ENCODE peak calls at places on chromosomes 16 and 17, in seven cellular contexts. B is mesendoderm, S is suprapubic skin, G is lung microvascular endothelial cell, A is DMS79, H is NCI-H1694 treated with DMSO at 0.1 percent for 48 hours, J is Calu3. I is an unnamed sample.

GRCh38 chr16:70512456-70512855 is 10.9 kb downstream of the COG4 start:
- DNase-seq in G (no peak), A (no peak), H (no peak), J (no peak), S (no peak), B (no peak), I (no peak)

GRCh38 chr17:80990921-80991644 is 558 bp upstream of the CHMP6 start:
- DNase-seq in A (no peak), S (no peak), B (no peak), J (no peak), H (peak), G (no peak), I (no peak)

GRCh38 chr17:69474171-69474831 is 59.8 kb downstream of the MAP2K6 start:
- DNase-seq in G (no peak), B (no peak), S (no peak), J (no peak), H (no peak), A (no peak), I (no peak)

GRCh38 chr17:70119961-70120360 is 44.9 kb downstream of the KCNJ16 start:
- DNase-seq in G (peak), B (no peak), S (no peak), A (no peak), H (no peak), J (no peak), I (no peak)

GRCh38 chr17:46764335-46764708 is 54.2 kb downstream of the WNT3 start:
- DNase-seq in B (no peak), J (no peak), G (no peak), A (no peak), S (no peak), H (no peak), I (no peak)

GRCh38 chr17:64707077-64707591 is 45.0 kb upstream of the SMURF2 start:
- DNase-seq in A (no peak), H (no peak), B (peak), G (peak), S (peak), J (peak), I (no peak)

GRCh38 chr17:81543756-81544155 is 8.4 kb downstream of the FAAP100 start:
- DNase-seq in G (no peak), S (no peak), B (no peak), H (no peak), J (no peak), A (no peak), I (no peak)

GRCh38 chr17:4341616-4341977 is 24.9 kb downstream of the UBE2G1 start:
- DNase-seq in H (no peak), B (no peak), G (no peak), A (no peak), J (no peak), S (no peak), I (no peak)

GRCh38 chr17:37642706-37643105 is 540 bp downstream of the DDX52 start:
- DNase-seq in A (no peak), G (peak), H (no peak), B (peak), J (no peak), S (no peak), I (no peak)

GRCh38 chr17:70169707-70170597 is 620 bp downstream of the KCNJ2 start:
- DNase-seq in A (no peak), J (no peak), B (peak), S (no peak), G (peak), H (no peak), I (no peak)

GRCh38 chr17:19651461-19652238 is 3.1 kb downstream of the ALDH3A2 start:
- DNase-seq in G (no peak), B (peak), A (no peak), J (no peak), S (no peak), H (no peak), I (no peak)

GRCh38 chr16:75660726-75661302 is 13.2 kb downstream of the TERF2IP start:
- DNase-seq in B (no peak), S (no peak), G (peak), A (no peak), J (no peak), H (no peak), I (no peak)

GRCh38 chr17:78709119-78709681 is 72.9 kb downstream of the CYTH1 start:
- DNase-seq in A (no peak), B (no peak), S (no peak), G (no peak), J (no peak), H (no peak), I (no peak)

GRCh38 chr17:29347831-29348281 is 42.3 kb upstream of the TAOK1 start:
- DNase-seq in B (no peak), J (no peak), H (no peak), G (no peak), A (no peak), S (no peak), I (no peak)

GRCh38 chr16:67396775-67397450 is 3.6 kb upstream of the TPPP3 start:
- DNase-seq in A (no peak), H (no peak), S (no peak), G (no peak), J (no peak), B (no peak), I (no peak)

GRCh38 chr17:61875285-61875684 is 12.0 kb upstream of the BRIP1 start:
- DNase-seq in G (no peak), S (no peak), H (no peak), B (no peak), J (no peak), A (no peak), I (no peak)

GRCh38 chr17:17492085-17492484 is 4.1 kb downstream of the RASD1 start:
- DNase-seq in A (no peak), S (no peak), G (no peak), J (no peak), H (no peak), B (no peak), I (no peak)

GRCh38 chr16:87490091-87490798 is 2.6 kb downstream of the ZCCHC14 start:
- DNase-seq in S (no peak), G (no peak), A (no peak), B (no peak), J (no peak), H (no peak), I (no peak)

GRCh38 chr16:67169642-67170167 is 633 bp upstream of the NOL3 start:
- DNase-seq in H (peak), J (peak), A (no peak), B (peak), S (no peak), G (peak), I (no peak)

GRCh38 chr17:18121201-18121600 is 12.6 kb downstream of the MYO15A start:
- DNase-seq in A (no peak), J (no peak), B (no peak), S (no peak), H (no peak), G (no peak), I (no peak)

GRCh38 chr16:24442631-24443030 is 96.7 kb upstream of the RBBP6 start:
- DNase-seq in B (no peak), G (no peak), J (no peak), H (no peak), S (no peak), A (no peak), I (no peak)

GRCh38 chr17:81956607-81957589 is 4.1 kb downstream of the NOTUM start:
- DNase-seq in G (no peak), S (no peak), H (no peak), B (no peak), A (no peak), J (no peak), I (no peak)

GRCh38 chr17:36095992-36096391 is 6.0 kb upstream of the CCL3 start:
- DNase-seq in G (no peak), H (no peak), A (peak), J (no peak), B (no peak), S (no peak), I (no peak)

GRCh38 chr17:29341726-29342125 is 47.8 kb upstream of the NUFIP2 start:
- DNase-seq in B (no peak), J (no peak), A (no peak), S (no peak), G (no peak), H (no peak), I (no peak)

GRCh38 chr17:73027130-73027741 is 65.3 kb downstream of the SLC39A11 start:
- DNase-seq in J (no peak), B (no peak), A (no peak), S (no peak), G (no peak), H (peak), I (no peak)

GRCh38 chr17:38730526-38731379 is 612 bp downstream of the CISD3 start:
- DNase-seq in G (peak), B (peak), H (no peak), J (peak), S (peak), A (peak), I (no peak)

GRCh38 chr16:83633285-83633684 is 174.5 kb upstream of the HSBP1 start:
- DNase-seq in S (no peak), B (no peak), G (no peak), H (no peak), A (no peak), J (no peak), I (no peak)

GRCh38 chr17:17859909-17860760 is 23.3 kb upstream of the SREBF1 start:
- DNase-seq in J (peak), A (no peak), G (peak), B (peak), H (peak), S (no peak), I (peak)